ENCODE peak calls at places on chromosome 19, in six cellular contexts. One of them, this sample, is unnamed.

GRCh38 chr19:801030-801860 is 4.0 kb downstream of the PTBP1 start:
- DNase-seq in iris pigment epithelial cell: no peak
- DNase-seq in AG10803: peak
- DNase-seq in activated CD4-positive, alpha-beta T cell treated with anti-CD3 and anti-CD28 coated beads, Interleukin-2, amount 10 ng/mL, durations not matched to agents 7 days and 5 days: no peak
- DNase-seq in left lung: peak
- DNase-seq in foreskin fibroblast: peak
- DNase-seq in this sample: peak

GRCh38 chr19:4647676-4648644 is 8.6 kb downstream of the TNFAIP8L1 start:
- DNase-seq in iris pigment epithelial cell: no peak
- DNase-seq in AG10803: no peak
- DNase-seq in activated CD4-positive, alpha-beta T cell treated with anti-CD3 and anti-CD28 coated beads, Interleukin-2, amount 10 ng/mL, durations not matched to agents 7 days and 5 days: no peak
- DNase-seq in left lung: no peak
- DNase-seq in foreskin fibroblast: no peak
- DNase-seq in this sample: peak

GRCh38 chr19:49361438-49362047 is 673 bp downstream of the TEAD2 start:
- DNase-seq in iris pigment epithelial cell: peak
- DNase-seq in AG10803: peak
- DNase-seq in activated CD4-positive, alpha-beta T cell treated with anti-CD3 and anti-CD28 coated beads, Interleukin-2, amount 10 ng/mL, durations not matched to agents 7 days and 5 days: no peak
- DNase-seq in left lung: peak
- DNase-seq in foreskin fibroblast: peak
- DNase-seq in this sample: peak

GRCh38 chr19:38742906-38743305 is 1.4 kb downstream of the CAPN12 start:
- DNase-seq in iris pigment epithelial cell: no peak
- DNase-seq in AG10803: no peak
- DNase-seq in activated CD4-positive, alpha-beta T cell treated with anti-CD3 and anti-CD28 coated beads, Interleukin-2, amount 10 ng/mL, durations not matched to agents 7 days and 5 days: no peak
- DNase-seq in left lung: no peak
- DNase-seq in foreskin fibroblast: no peak
- DNase-seq in this sample: no peak

GRCh38 chr19:3268326-3268725 is 43.9 kb downstream of the CELF5 start:
- DNase-seq in iris pigment epithelial cell: no peak
- DNase-seq in AG10803: no peak
- DNase-seq in activated CD4-positive, alpha-beta T cell treated with anti-CD3 and anti-CD28 coated beads, Interleukin-2, amount 10 ng/mL, durations not matched to agents 7 days and 5 days: no peak
- DNase-seq in left lung: no peak
- DNase-seq in foreskin fibroblast: no peak
- DNase-seq in this sample: no peak

GRCh38 chr19:40366697-40367561 is 18.4 kb downstream of the PLD3 start:
- DNase-seq in iris pigment epithelial cell: peak
- DNase-seq in AG10803: no peak
- DNase-seq in activated CD4-positive, alpha-beta T cell treated with anti-CD3 and anti-CD28 coated beads, Interleukin-2, amount 10 ng/mL, durations not matched to agents 7 days and 5 days: no peak
- DNase-seq in left lung: no peak
- DNase-seq in foreskin fibroblast: no peak
- DNase-seq in this sample: no peak

GRCh38 chr19:4359627-4360000 is 16.3 kb downstream of the MPND start:
- DNase-seq in iris pigment epithelial cell: no peak
- DNase-seq in AG10803: no peak
- DNase-seq in activated CD4-positive, alpha-beta T cell treated with anti-CD3 and anti-CD28 coated beads, Interleukin-2, amount 10 ng/mL, durations not matched to agents 7 days and 5 days: no peak
- DNase-seq in left lung: no peak
- DNase-seq in foreskin fibroblast: no peak
- DNase-seq in this sample: no peak

GRCh38 chr19:47598407-47599349 is 10.3 kb upstream of the BICRA start:
- DNase-seq in iris pigment epithelial cell: peak
- DNase-seq in AG10803: peak
- DNase-seq in activated CD4-positive, alpha-beta T cell treated with anti-CD3 and anti-CD28 coated beads, Interleukin-2, amount 10 ng/mL, durations not matched to agents 7 days and 5 days: no peak
- DNase-seq in left lung: peak
- DNase-seq in foreskin fibroblast: peak
- DNase-seq in this sample: no peak

GRCh38 chr19:40575326-40575725 is 1.3 kb upstream of the SHKBP1 start:
- DNase-seq in iris pigment epithelial cell: no peak
- DNase-seq in AG10803: no peak
- DNase-seq in activated CD4-positive, alpha-beta T cell treated with anti-CD3 and anti-CD28 coated beads, Interleukin-2, amount 10 ng/mL, durations not matched to agents 7 days and 5 days: no peak
- DNase-seq in left lung: no peak
- DNase-seq in foreskin fibroblast: no peak
- DNase-seq in this sample: no peak

GRCh38 chr19:50312967-50313811 is 16.0 kb downstream of the KCNC3 start:
- DNase-seq in iris pigment epithelial cell: no peak
- DNase-seq in AG10803: no peak
- DNase-seq in activated CD4-positive, alpha-beta T cell treated with anti-CD3 and anti-CD28 coated beads, Interleukin-2, amount 10 ng/mL, durations not matched to agents 7 days and 5 days: no peak
- DNase-seq in left lung: peak
- DNase-seq in foreskin fibroblast: no peak
- DNase-seq in this sample: no peak